ENCODE peak calls at places on chromosomes 2 and 18, in nine cellular contexts. Y is foreskin fibroblast, L is nephron progenitor cell, A is AG09309, P is psoas muscle, K is HL-60, H is fibroblast of mammary gland, C is H9, E is B cell. D is an unnamed sample.

GRCh38 chr2:171675810-171676345 is 11.4 kb upstream of the DYNC1I2 start:
- DNase-seq in Y (no peak), L (no peak), A (no peak), P (no peak), K (no peak), H (no peak), C (no peak), E (no peak), D (no peak)

GRCh38 chr18:33957705-33958104 is 267.0 kb downstream of the NOL4 start:
- DNase-seq in Y (no peak), L (no peak), A (no peak), P (no peak), K (no peak), H (no peak), C (no peak), E (no peak), D (no peak)

GRCh38 chr18:70376137-70376913 is 87.5 kb downstream of the SOCS6 start:
- DNase-seq in Y (no peak), L (no peak), A (no peak), P (no peak), K (no peak), H (no peak), C (no peak), E (no peak), D (no peak)

GRCh38 chr18:49161627-49162026 is 210.9 kb upstream of the SMAD7 start:
- DNase-seq in Y (no peak), L (no peak), A (peak), P (no peak), K (no peak), H (peak), C (no peak), E (no peak), D (no peak)

GRCh38 chr18:31410716-31411483 is 34.3 kb downstream of the DSG4 start:
- DNase-seq in Y (no peak), L (no peak), A (no peak), P (no peak), K (no peak), H (no peak), C (peak), E (no peak), D (no peak)

GRCh38 chr2:111905990-111906735 is 7.8 kb downstream of the MERTK start:
- DNase-seq in Y (no peak), L (no peak), A (no peak), P (no peak), K (no peak), H (no peak), C (no peak), E (no peak), D (no peak)

GRCh38 chr18:11392292-11392691 is 217.1 kb upstream of the SLC35G4 start:
- DNase-seq in Y (no peak), L (no peak), A (no peak), P (no peak), K (no peak), H (no peak), C (peak), E (no peak), D (no peak)

GRCh38 chr2:136344339-136344738 is 226.4 kb upstream of the CXCR4 start:
- DNase-seq in Y (no peak), L (no peak), A (no peak), P (no peak), K (no peak), H (no peak), C (no peak), E (no peak), D (no peak)

GRCh38 chr18:4024702-4025101 is 430.4 kb downstream of the DLGAP1 start:
- DNase-seq in Y (no peak), L (no peak), A (no peak), P (no peak), K (no peak), H (no peak), C (no peak), E (no peak), D (no peak)

GRCh38 chr2:142041105-142041504 is 89.7 kb downstream of the LRP1B start:
- DNase-seq in Y (peak), L (no peak), A (no peak), P (no peak), K (no peak), H (peak), C (no peak), E (no peak), D (no peak)

GRCh38 chr2:38966006-38966405 is 76.3 kb downstream of the ARHGEF33 start:
- DNase-seq in Y (no peak), L (no peak), A (no peak), P (no peak), K (no peak), H (no peak), C (no peak), E (no peak), D (no peak)

GRCh38 chr2:75481041-75481836 is 79.5 kb downstream of the EVA1A start:
- DNase-seq in Y (peak), L (no peak), A (no peak), P (no peak), K (no peak), H (peak), C (no peak), E (no peak), D (no peak)
- TF ChIP-seq CTCF in Y (peak), L (no peak), A (peak), P (no peak), K (no peak), H (peak), C (peak), E (no peak), D (no peak)

DNA sequence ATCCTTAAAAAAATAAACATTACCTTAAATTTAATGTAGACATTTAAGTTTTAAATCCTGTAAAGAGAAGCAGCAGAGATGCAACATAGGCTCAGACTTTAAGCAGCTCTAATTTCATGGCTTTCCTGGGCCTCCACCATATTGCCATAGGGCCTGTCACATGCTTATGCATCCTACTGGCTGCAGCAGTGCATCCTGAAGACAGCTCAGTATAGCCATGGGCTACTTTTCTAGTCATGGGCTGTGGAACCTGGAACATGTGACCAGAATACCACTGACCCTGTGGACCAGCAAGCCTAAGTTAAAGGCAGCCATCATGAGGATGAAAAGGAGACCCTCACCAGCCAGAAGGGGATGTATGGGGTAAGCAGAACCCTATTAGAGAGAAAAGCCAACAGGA is 10.7 kb downstream of the RMP24 start:
- DNase-seq in Y (no peak), L (no peak), A (no peak), P (no peak), K (no peak), H (no peak), C (no peak), E (no peak), D (no peak)
- TF ChIP-seq CTCF in Y (no peak), L (no peak), A (no peak), P (no peak), K (no peak), H (no peak), C (no peak), E (no peak), D (no peak)

GRCh38 chr18:25446972-25447371 is 95.0 kb upstream of the ZNF521 start:
- DNase-seq in Y (no peak), L (no peak), A (no peak), P (no peak), K (peak), H (no peak), C (no peak), E (no peak), D (no peak)
- TF ChIP-seq CTCF in Y (no peak), L (no peak), A (no peak), P (no peak), K (no peak), H (no peak), C (no peak), E (no peak), D (no peak)

DNA sequence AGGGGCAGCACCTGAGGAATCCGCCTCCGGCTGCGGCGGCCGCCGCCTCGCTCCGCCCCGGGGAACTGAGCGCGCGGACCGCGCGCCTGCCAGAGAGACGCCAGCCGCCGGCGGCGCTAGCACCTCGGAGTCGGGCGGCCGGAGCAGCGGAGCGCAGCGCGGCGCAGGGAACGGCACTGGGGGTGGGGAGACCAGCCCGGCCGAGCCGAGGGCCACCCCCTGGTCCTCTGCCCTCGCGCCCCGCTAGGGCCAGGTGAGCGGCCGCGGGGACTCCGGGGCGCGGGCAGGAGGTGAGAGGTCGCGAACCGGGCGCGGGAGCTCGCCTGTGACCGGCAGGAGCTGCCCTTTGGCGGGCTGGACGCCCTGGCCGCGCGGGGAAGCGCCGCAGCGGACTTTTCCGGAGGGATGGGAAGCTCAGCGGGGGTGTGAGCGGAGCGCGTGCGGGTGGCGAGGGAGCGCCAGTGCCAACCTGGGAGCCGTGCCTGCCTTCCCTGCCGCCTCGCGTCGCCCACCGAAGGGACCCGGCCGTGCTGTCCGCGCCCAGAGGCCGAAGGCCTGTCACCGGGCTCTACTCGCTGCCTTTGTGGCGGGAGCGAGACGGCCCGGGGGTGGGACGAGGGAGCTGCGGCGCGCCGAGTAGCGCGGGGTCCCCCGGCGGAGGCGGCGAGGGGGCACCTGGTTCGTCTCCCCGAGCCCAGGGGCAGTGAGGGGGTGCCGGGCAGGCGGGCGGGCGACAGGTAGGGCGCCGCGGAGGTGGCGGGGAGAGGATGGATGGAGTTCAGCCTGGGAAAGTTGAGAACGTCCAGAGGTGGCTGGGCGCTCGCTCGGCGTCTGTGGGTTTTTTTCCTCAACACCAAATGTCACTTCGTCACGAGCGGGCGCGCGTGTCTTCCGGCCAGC is at the start of gene GREB1L:
- DNase-seq in Y (peak), L (peak), A (no peak), P (peak), K (peak), H (peak), C (peak), E (peak), D (peak)
- TF ChIP-seq CTCF in Y (no peak), L (no peak), A (no peak), P (peak), K (peak), H (peak), C (peak), E (no peak), D (no peak)

DNA sequence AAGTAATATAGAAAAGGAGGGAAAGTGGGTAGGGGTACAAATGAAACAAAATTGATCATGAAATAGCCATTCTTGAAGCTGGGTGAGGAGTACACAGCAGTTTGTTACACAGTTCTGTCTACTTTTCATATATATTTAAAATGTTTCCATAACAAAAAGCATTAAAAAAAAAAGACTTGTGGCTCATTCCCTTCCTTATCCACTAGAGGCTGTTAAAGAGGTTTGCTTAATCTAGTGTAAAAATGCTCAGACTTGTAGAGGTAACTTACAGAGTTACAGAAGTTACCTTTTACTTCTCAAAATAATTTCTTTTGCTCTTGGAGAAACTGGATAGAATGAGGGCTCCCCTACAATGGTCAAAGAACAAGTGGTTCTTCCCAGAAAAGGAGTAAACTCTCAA is 8.1 kb upstream of the WIPF1 start:
- DNase-seq in Y (no peak), L (no peak), A (no peak), P (no peak), K (no peak), H (peak), C (no peak), E (no peak), D (no peak)
- TF ChIP-seq CTCF in Y (peak), L (no peak), A (peak), P (peak), K (no peak), H (peak), C (peak), E (peak), D (no peak)

DNA sequence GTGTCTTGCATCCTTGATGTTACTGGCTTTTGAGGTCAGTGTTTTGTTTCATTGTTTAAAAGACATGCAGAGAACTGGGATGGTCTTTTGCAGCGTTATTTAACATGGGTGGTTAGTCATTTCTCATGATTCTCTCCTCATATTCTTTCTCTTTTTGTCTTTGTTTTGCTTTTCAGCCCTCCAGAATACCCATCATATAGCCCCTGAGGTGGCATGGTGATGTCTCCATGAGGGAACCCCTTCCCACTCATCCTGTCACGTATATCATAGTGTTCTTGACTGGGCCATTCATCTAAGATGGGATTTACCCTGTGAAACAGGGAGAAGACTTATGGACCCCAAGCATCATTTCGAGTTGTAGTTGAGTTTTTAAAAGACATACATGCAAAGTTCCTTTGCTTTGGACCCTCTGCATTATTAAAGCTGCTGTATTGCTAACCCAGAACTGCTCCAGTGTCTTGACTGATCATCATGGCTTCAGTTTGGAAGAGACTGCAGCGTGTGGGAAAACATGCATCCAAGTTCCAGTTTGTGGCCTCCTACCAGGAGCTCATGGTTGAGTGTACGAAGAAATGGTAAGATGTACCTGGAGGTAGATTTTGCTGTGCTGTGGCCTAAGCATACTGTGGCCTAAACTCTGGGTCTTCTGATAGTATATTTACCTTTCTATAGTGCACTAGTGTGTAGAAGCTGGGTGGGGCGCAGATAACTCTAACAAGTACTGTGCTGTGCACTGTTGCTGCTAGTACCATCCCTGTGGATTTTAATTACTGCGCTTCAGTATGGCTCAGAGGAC is 1.4 kb downstream of the EHBP1 start:
- DNase-seq in Y (no peak), L (no peak), A (no peak), P (no peak), K (no peak), H (peak), C (no peak), E (no peak), D (no peak)
- TF ChIP-seq CTCF in Y (no peak), L (no peak), A (no peak), P (no peak), K (no peak), H (no peak), C (no peak), E (no peak), D (no peak)

DNA sequence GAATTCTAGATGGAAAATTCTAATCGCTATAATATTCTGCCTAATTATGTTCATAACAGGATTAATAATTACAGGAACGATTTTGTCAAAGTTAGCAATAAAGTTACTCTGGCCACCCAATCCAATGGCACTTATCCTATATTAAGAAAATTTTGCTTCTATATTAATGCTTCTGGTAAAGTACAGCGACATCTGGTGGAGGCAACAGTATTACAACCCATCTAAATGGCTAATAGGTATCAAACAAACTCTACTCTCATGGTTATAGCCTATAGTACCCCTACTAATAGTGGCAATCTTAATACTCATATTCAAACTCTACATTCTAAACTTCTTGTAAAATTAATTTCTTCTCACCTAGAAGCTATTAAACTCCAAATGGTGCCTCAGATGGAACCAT is 1084.7 kb upstream of the LRRTM1 start:
- DNase-seq in Y (no peak), L (no peak), A (no peak), P (no peak), K (no peak), H (peak), C (no peak), E (no peak), D (no peak)
- TF ChIP-seq CTCF in Y (no peak), L (no peak), A (no peak), P (no peak), K (no peak), H (peak), C (peak), E (no peak), D (peak)

DNA sequence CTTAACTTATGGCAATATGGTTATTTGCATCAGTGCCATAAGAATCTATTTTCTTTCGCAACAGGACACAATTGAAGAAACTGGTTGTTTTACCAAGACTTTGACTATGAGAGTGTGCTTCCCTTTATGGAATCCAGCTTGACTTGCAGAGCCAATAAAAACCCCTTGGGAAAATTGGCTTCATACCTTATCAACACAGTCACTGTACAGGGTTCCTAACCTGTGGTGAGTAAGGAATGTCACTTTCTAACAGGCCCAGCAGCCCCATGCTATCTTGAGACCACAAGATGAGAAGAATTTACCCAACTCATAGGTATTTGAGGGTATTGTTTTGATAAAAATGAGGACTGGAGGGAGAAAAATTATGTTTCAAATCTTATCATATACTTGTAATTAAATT is 418.5 kb upstream of the MAP2 start:
- DNase-seq in Y (no peak), L (no peak), A (no peak), P (no peak), K (no peak), H (no peak), C (no peak), E (no peak), D (no peak)
- TF ChIP-seq CTCF in Y (no peak), L (no peak), A (no peak), P (no peak), K (no peak), H (no peak), C (no peak), E (no peak), D (no peak)